ENCODE peak calls at places on chromosomes 2 and 18, in seven cellular contexts. L is NCI-H1105, M is NB4, C is ascending aorta, R is ecto neural progenitor cell, H is GM23248, J is DMS53. F is an unnamed sample.

GRCh38 chr2:146597291-146597690 is 1247.5 kb upstream of the ACVR2A start:
- DNase-seq in M (no peak), L (no peak), H (no peak), R (no peak), C (no peak), J (no peak), F (no peak)

GRCh38 chr2:119517433-119517832 is 6.8 kb downstream of the SCTR start:
- DNase-seq in H (peak), L (peak), J (peak), C (peak), R (peak), M (peak), F (peak)

GRCh38 chr18:58991127-58991798 is 126.6 kb downstream of the ZNF532 start:
- DNase-seq in J (peak), L (no peak), C (peak), H (no peak), R (no peak), M (no peak), F (no peak)

GRCh38 chr2:160408205-160408561 is 85.4 kb downstream of the RBMS1 start:
- DNase-seq in L (no peak), M (no peak), C (no peak), J (no peak), H (no peak), R (no peak), F (no peak)

GRCh38 chr2:7203056-7203467 is 285.9 kb downstream of the RNF144A start:
- DNase-seq in J (peak), M (peak), H (peak), C (no peak), L (peak), R (peak), F (peak)

GRCh38 chr2:194166818-194167217 is 1490.2 kb upstream of the SLC39A10 start:
- DNase-seq in J (peak), R (no peak), L (no peak), M (peak), H (peak), C (no peak), F (peak)

GRCh38 chr18:76709659-76710645 is 112.4 kb upstream of the ZNF236 start:
- DNase-seq in R (peak), L (peak), H (peak), C (peak), M (peak), J (peak), F (peak)

GRCh38 chr2:5394223-5394622 is 298.0 kb upstream of the SOX11 start:
- DNase-seq in M (no peak), R (no peak), C (no peak), H (no peak), J (no peak), L (no peak), F (no peak)

GRCh38 chr2:8545676-8546318 is 136.1 kb upstream of the ID2 start:
- DNase-seq in C (no peak), J (no peak), R (no peak), L (no peak), M (peak), H (no peak), F (no peak)

GRCh38 chr2:33673937-33674336 is 74.8 kb upstream of the FAM98A start:
- DNase-seq in L (no peak), C (no peak), J (peak), M (peak), R (no peak), H (peak), F (no peak)

GRCh38 chr2:134722728-134723127 is 3.9 kb upstream of the TMEM163 start:
- DNase-seq in M (no peak), C (no peak), R (no peak), L (no peak), J (peak), H (no peak), F (no peak)

GRCh38 chr18:29087616-29088246 is 910.8 kb upstream of the CDH2 start:
- DNase-seq in M (no peak), C (no peak), R (no peak), L (no peak), H (no peak), J (no peak), F (no peak)

GRCh38 chr18:63951302-63951705 is 2.2 kb downstream of the HMSD start:
- DNase-seq in R (no peak), J (peak), H (peak), M (peak), L (no peak), C (no peak), F (no peak)

GRCh38 chr2:225399509-225399908 is at the start of gene NYAP2:
- DNase-seq in R (no peak), M (no peak), C (no peak), H (no peak), L (peak), J (peak), F (peak)

GRCh38 chr2:167157523-167157922 is 269.2 kb downstream of the XIRP2 start:
- DNase-seq in C (no peak), J (no peak), H (no peak), M (no peak), R (no peak), L (no peak), F (no peak)

GRCh38 chr2:181130686-181131085 is 150.3 kb downstream of the UBE2E3 start:
- DNase-seq in L (no peak), M (no peak), C (no peak), R (no peak), J (no peak), H (peak), F (no peak)

GRCh38 chr2:213089438-213089837 is 62.0 kb downstream of the IKZF2 start:
- DNase-seq in H (peak), M (no peak), L (no peak), C (no peak), J (no peak), R (no peak), F (no peak)

GRCh38 chr18:40738321-40738880 is 1216.6 kb upstream of the PIK3C3 start:
- DNase-seq in J (no peak), L (no peak), M (no peak), R (no peak), H (no peak), C (no peak), F (no peak)

GRCh38 chr2:86426271-86426670 is 14.9 kb upstream of the KDM3A start:
- DNase-seq in R (no peak), J (no peak), C (no peak), L (no peak), M (no peak), H (no peak), F (no peak)

F was measured in NCI-H2029 treated with DMSO at 0.1 percent for 48 hours.